ENCODE peak calls at places on chromosome 14, in nine cellular contexts. E, O, L, N, Q, I, P, S and B are unnamed samples.

GRCh38 chr14:88667555-88668273 is 104.9 kb downstream of the ZC3H14 start:
- DNase-seq in E (peak), O (no peak), L (peak), N (no peak), Q (peak), I (peak), P (peak), S (peak), B (peak)

GRCh38 chr14:93759781-93760307 is 28.4 kb downstream of the PRIMA1 start:
- DNase-seq in E (peak), O (peak), L (no peak), N (no peak), Q (no peak), I (no peak), P (peak), S (no peak), B (no peak)

GRCh38 chr14:68568907-68569545 is 223.8 kb downstream of the ZFP36L1 start:
- DNase-seq in E (no peak), O (no peak), L (no peak), N (no peak), Q (no peak), I (no peak), P (no peak), S (no peak), B (no peak)

GRCh38 chr14:91154851-91155625 is 41.2 kb downstream of the DGLUCY start:
- DNase-seq in E (peak), O (no peak), L (peak), N (peak), Q (peak), I (peak), P (peak), S (peak), B (no peak)

GRCh38 chr14:81464253-81465001 is 64.3 kb upstream of the STON2 start:
- DNase-seq in E (peak), O (no peak), L (peak), N (no peak), Q (peak), I (peak), P (peak), S (peak), B (no peak)

GRCh38 chr14:22650960-22651521 is 6.9 kb upstream of the OR6J1 start:
- DNase-seq in E (no peak), O (no peak), L (no peak), N (no peak), Q (peak), I (no peak), P (no peak), S (peak), B (no peak)

GRCh38 chr14:70886421-70887206 is 20.6 kb upstream of the PCNX1 start:
- DNase-seq in E (no peak), O (no peak), L (no peak), N (no peak), Q (no peak), I (peak), P (peak), S (no peak), B (peak)

GRCh38 chr14:22491683-22492483 is 97.1 kb downstream of the DAD1 start:
- DNase-seq in E (no peak), O (no peak), L (no peak), N (no peak), Q (no peak), I (no peak), P (no peak), S (no peak), B (no peak)

GRCh38 chr14:39683711-39684110 is 251.5 kb upstream of the FBXO33 start:
- DNase-seq in E (no peak), O (no peak), L (no peak), N (no peak), Q (no peak), I (no peak), P (no peak), S (peak), B (no peak)

GRCh38 chr14:51093371-51094281 is 1.3 kb downstream of the TRIM9 start:
- DNase-seq in E (no peak), O (peak), L (peak), N (no peak), Q (peak), I (peak), P (no peak), S (peak), B (no peak)
- TF ChIP-seq CTCF in E (no peak), O (no peak), L (no peak), N (no peak), Q (peak), I (peak), P (no peak), S (peak), B (no peak)

GRCh38 chr14:99320621-99321235 is 48.7 kb upstream of the BCL11B start:
- DNase-seq in E (no peak), O (no peak), L (no peak), N (no peak), Q (no peak), I (no peak), P (no peak), S (no peak), B (no peak)

GRCh38 chr14:99321236-99321925 is 49.4 kb upstream of the BCL11B start:
- DNase-seq in E (no peak), O (no peak), L (no peak), N (no peak), Q (no peak), I (peak), P (no peak), S (no peak), B (no peak)

GRCh38 chr14:99318091-99318958 is 46.3 kb upstream of the BCL11B start:
- DNase-seq in E (no peak), O (no peak), L (no peak), N (no peak), Q (peak), I (no peak), P (no peak), S (no peak), B (no peak)

GRCh38 chr14:99318959-99319295 is 46.9 kb upstream of the BCL11B start:
- DNase-seq in E (no peak), O (no peak), L (no peak), N (no peak), Q (no peak), I (no peak), P (no peak), S (no peak), B (no peak)

DNA sequence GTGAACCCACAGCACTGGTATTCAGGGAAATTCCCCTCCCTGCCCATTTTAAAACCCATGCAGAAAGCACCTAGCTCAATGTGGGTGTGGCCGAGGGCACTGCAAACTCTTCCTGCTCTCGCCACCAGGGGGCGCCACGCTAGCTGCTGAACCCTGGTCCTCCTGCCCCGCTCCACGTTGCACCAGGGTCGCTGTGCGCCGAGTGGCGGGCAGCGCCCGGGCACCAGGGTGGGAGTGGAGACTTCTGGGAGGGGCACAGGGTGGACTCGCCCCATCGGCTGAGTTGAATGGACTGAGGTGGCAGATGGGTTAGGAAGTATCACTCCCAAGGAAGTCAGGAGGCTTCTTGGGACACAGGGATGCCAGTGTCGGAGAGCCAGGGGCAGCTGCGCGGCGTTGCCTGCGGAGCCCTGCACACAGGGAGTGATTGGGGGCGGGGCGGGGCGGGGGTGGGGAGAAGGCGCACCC is 48.1 kb upstream of the BCL11B start:
- DNase-seq in E (no peak), O (peak), L (peak), N (no peak), Q (peak), I (peak), P (no peak), S (peak), B (peak)
- TF ChIP-seq CTCF in E (peak), O (peak), L (peak), N (no peak), Q (peak), I (peak), P (peak), S (peak), B (no peak)

GRCh38 chr14:106733771-106734170 is 1207.4 kb downstream of the TMEM121 start:
- DNase-seq in E (no peak), O (no peak), L (no peak), N (no peak), Q (no peak), I (no peak), P (no peak), S (no peak), B (no peak)

GRCh38 chr14:106737025-106737424 is 1210.6 kb downstream of the TMEM121 start:
- DNase-seq in E (no peak), O (no peak), L (no peak), N (no peak), Q (no peak), I (peak), P (no peak), S (no peak), B (no peak)

GRCh38 chr14:106738075-106738474 is 1211.7 kb downstream of the TMEM121 start:
- DNase-seq in E (no peak), O (no peak), L (no peak), N (no peak), Q (no peak), I (peak), P (no peak), S (no peak), B (no peak)
- TF ChIP-seq CTCF in E (no peak), O (peak), L (no peak), N (no peak), Q (no peak), I (peak), P (no peak), S (no peak), B (no peak)

GRCh38 chr14:55028066-55028465 is 1.0 kb downstream of the SOCS4 start:
- DNase-seq in E (no peak), O (no peak), L (no peak), N (no peak), Q (no peak), I (no peak), P (no peak), S (no peak), B (no peak)

GRCh38 chr14:55025948-55026347 is 951 bp downstream of the WDHD1 start:
- DNase-seq in E (no peak), O (no peak), L (no peak), N (no peak), Q (no peak), I (no peak), P (no peak), S (no peak), B (no peak)

GRCh38 chr14:55026441-55026792 is 482 bp downstream of the WDHD1 start:
- DNase-seq in E (no peak), O (no peak), L (no peak), N (no peak), Q (no peak), I (no peak), P (no peak), S (no peak), B (no peak)

GRCh38 chr14:55028476-55028875 is 1.4 kb downstream of the SOCS4 start:
- DNase-seq in E (no peak), O (no peak), L (no peak), N (no peak), Q (no peak), I (no peak), P (no peak), S (no peak), B (no peak)

DNA sequence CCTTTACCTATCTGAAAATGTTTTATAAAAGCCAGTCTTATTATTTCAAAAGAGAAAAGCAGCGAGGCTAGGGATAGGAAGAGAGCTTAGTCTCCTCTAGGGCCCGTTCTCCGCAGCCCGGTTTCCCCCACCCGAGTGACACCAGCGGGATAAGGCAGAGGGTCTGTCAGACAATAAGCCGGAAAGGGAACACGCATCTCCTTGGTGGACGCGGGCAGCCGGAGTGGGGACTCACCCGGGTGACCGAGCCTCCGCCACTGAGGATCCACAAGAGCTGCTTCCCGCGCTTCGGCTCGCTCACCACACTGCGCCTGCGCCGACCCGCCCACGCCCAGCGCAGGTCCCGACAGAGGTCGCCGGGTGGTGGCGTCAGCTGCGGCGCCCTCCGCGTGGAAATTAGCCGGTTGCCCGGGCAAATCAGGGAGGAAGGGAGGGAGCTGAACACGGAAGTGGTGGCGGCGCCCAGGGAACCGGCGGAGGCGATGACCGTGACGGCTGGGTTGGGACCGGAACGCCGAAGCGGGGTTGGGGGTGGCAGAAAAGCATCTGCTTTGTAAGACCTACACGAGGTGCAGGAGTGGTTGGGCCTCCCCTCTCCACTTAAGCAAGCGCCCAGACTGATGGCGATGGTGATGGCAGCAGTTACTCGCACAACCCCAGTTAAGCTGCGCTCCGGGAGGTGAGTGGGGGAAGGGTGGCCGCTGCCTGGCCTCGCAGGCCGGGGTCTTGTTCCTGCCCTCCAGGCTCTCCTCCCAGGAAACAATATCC is at the start of the genes SOCS4 and WDHD1:
- DNase-seq in E (peak), O (peak), L (peak), N (peak), Q (peak), I (peak), P (peak), S (peak), B (peak)
- TF ChIP-seq CTCF in E (peak), O (peak), L (no peak), N (no peak), Q (no peak), I (no peak), P (peak), S (peak), B (no peak)

GRCh38 chr14:101563352-101563653 is 2.0 kb downstream of the DIO3 start:
- DNase-seq in E (no peak), O (no peak), L (no peak), N (no peak), Q (no peak), I (no peak), P (no peak), S (no peak), B (no peak)

GRCh38 chr14:101564444-101564776 is 3.1 kb downstream of the DIO3 start:
- DNase-seq in E (no peak), O (no peak), L (no peak), N (no peak), Q (no peak), I (no peak), P (no peak), S (no peak), B (no peak)

GRCh38 chr14:101567252-101567651 is 6.0 kb downstream of the DIO3 start:
- DNase-seq in E (no peak), O (peak), L (no peak), N (no peak), Q (no peak), I (no peak), P (no peak), S (no peak), B (no peak)

GRCh38 chr14:101563654-101564443 is 2.6 kb downstream of the DIO3 start:
- DNase-seq in E (no peak), O (peak), L (no peak), N (no peak), Q (peak), I (no peak), P (no peak), S (no peak), B (no peak)

DNA sequence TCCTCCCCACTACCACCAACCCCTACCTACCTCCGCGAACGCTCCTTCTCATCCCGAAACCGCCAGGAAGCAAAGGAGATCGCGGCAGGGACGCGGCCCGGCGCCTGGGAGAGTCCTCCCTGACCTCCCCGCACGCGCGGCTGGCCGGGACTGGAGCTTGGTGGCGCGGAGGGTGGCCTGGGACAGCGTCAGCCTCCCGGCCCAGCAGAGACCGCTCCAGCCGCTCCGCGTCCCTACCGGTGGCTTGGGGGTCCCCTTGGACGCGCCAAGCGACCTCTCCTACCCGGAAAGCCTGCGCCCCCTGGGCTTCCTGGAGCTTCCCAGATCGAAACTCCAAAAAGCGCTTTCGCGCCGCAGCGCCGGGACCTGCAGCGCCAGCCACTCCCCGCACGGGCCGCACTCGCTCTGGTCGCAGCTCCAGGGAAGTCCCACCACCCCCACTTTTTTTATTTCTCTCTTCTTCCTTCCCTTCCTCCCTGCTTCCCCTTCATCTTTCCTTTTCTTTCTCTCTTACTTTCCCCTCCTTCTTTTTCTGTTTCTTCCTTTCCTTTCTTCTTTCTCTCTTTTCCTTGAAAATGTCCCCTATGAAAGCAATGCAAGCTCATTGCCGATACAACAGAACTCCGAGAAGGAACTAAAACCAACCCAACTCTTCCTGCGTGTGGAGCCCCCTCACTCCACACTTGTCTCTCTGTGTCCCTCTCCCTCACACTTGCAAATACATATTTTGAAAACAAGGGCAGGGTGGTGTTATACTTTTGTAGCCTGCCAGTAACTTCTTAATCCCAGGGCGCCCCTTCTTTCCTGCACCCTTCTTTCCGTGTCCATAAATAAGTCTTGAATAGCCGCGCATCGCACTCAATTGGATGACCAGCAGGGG is 3.8 kb downstream of the DIO3 start:
- DNase-seq in E (no peak), O (peak), L (no peak), N (no peak), Q (peak), I (no peak), P (no peak), S (no peak), B (no peak)
- TF ChIP-seq CTCF in E (no peak), O (no peak), L (no peak), N (no peak), Q (no peak), I (no peak), P (no peak), S (no peak), B (no peak)